ENCODE peak calls at places on chromosomes 11 and 22, in seven cellular contexts. V, C, J, B, M, Y and A are unnamed samples.

GRCh38 chr11:130181295-130182272 is 22.0 kb downstream of the ST14 start:
- DNase-seq in V (no peak), C (no peak), J (no peak), B (no peak), M (no peak), Y (no peak), A (peak)

GRCh38 chr11:26621147-26621546 is 49.1 kb upstream of the MUC15 start:
- DNase-seq in V (no peak), C (no peak), J (no peak), B (no peak), M (no peak), Y (no peak), A (peak)

GRCh38 chr22:44167501-44167900 is 13.2 kb upstream of the PARVG start:
- DNase-seq in V (no peak), C (no peak), J (no peak), B (no peak), M (no peak), Y (no peak), A (no peak)

GRCh38 chr11:110130642-110131238 is 37.5 kb downstream of the ZC3H12C start:
- DNase-seq in V (no peak), C (no peak), J (no peak), B (no peak), M (peak), Y (peak), A (no peak)

GRCh38 chr22:29233503-29233902 is 27.8 kb downstream of the EMID1 start:
- DNase-seq in V (no peak), C (no peak), J (no peak), B (no peak), M (no peak), Y (no peak), A (no peak)

GRCh38 chr11:83681045-83681781 is 395.0 kb upstream of the CCDC90B start:
- DNase-seq in V (no peak), C (no peak), J (no peak), B (no peak), M (peak), Y (no peak), A (no peak)

GRCh38 chr11:81174646-81175330 is 1558.9 kb downstream of the FAM181B start:
- DNase-seq in V (no peak), C (no peak), J (no peak), B (no peak), M (no peak), Y (no peak), A (no peak)

GRCh38 chr11:2781413-2782274 is 81.8 kb upstream of the KCNQ1OT1 start:
- DNase-seq in V (no peak), C (no peak), J (no peak), B (no peak), M (no peak), Y (peak), A (no peak)

GRCh38 chr22:39880722-39881121 is 12.8 kb downstream of the ENTHD1 start:
- DNase-seq in V (no peak), C (no peak), J (no peak), B (no peak), M (no peak), Y (no peak), A (no peak)

GRCh38 chr11:18066626-18067025 is 20.6 kb upstream of the TPH1 start:
- DNase-seq in V (no peak), C (no peak), J (no peak), B (no peak), M (no peak), Y (no peak), A (no peak)

GRCh38 chr11:134742228-134742612 is 330.2 kb upstream of the B3GAT1 start:
- DNase-seq in V (no peak), C (no peak), J (no peak), B (peak), M (no peak), Y (no peak), A (no peak)

GRCh38 chr22:46827781-46828180 is 65.3 kb downstream of the TBC1D22A start:
- DNase-seq in V (no peak), C (no peak), J (no peak), B (no peak), M (no peak), Y (no peak), A (no peak)

GRCh38 chr11:134374891-134375550 is 37.0 kb downstream of the B3GAT1 start:
- DNase-seq in V (no peak), C (no peak), J (no peak), B (no peak), M (no peak), Y (no peak), A (no peak)

GRCh38 chr11:86710936-86711335 is 38.5 kb upstream of the ME3 start:
- DNase-seq in V (no peak), C (no peak), J (no peak), B (no peak), M (no peak), Y (no peak), A (no peak)

GRCh38 chr22:25282671-25283561 is 63.5 kb downstream of the CRYBB2 start:
- DNase-seq in V (no peak), C (no peak), J (no peak), B (no peak), M (peak), Y (peak), A (no peak)

GRCh38 chr11:76203937-76204336 is 2.4 kb downstream of the WNT11 start:
- DNase-seq in V (no peak), C (no peak), J (no peak), B (no peak), M (no peak), Y (no peak), A (no peak)

GRCh38 chr11:2931771-2932738 is 2.8 kb upstream of the PHLDA2 start:
- DNase-seq in V (no peak), C (no peak), J (no peak), B (no peak), M (no peak), Y (no peak), A (no peak)

GRCh38 chr22:40499187-40499753 is 128.9 kb downstream of the SGSM3 start:
- DNase-seq in V (no peak), C (no peak), J (no peak), B (no peak), M (no peak), Y (no peak), A (peak)

GRCh38 chr11:68067991-68068390 is 29.2 kb downstream of the TCIRG1 start:
- DNase-seq in V (no peak), C (no peak), J (no peak), B (no peak), M (no peak), Y (no peak), A (no peak)

GRCh38 chr11:77151804-77152513 is 23.9 kb downstream of the MYO7A start:
- DNase-seq in V (no peak), C (no peak), J (no peak), B (peak), M (no peak), Y (no peak), A (no peak)

GRCh38 chr11:57778318-57779037 is 16.9 kb downstream of the CTNND1 start:
- DNase-seq in V (no peak), C (no peak), J (no peak), B (no peak), M (peak), Y (peak), A (peak)

GRCh38 chr11:27462543-27462942 is 10.0 kb downstream of the LGR4 start:
- DNase-seq in V (no peak), C (no peak), J (no peak), B (no peak), M (no peak), Y (no peak), A (peak)

GRCh38 chr22:26671317-26672059 is 14.1 kb downstream of the MIAT start:
- DNase-seq in V (no peak), C (peak), J (peak), B (peak), M (no peak), Y (no peak), A (no peak)

GRCh38 chr22:28002181-28002700 is 83.2 kb upstream of the PITPNB start:
- DNase-seq in V (no peak), C (no peak), J (no peak), B (no peak), M (no peak), Y (no peak), A (no peak)

GRCh38 chr22:30340911-30341685 is 14.4 kb upstream of the TBC1D10A start:
- DNase-seq in V (peak), C (no peak), J (no peak), B (no peak), M (no peak), Y (no peak), A (no peak)

GRCh38 chr22:40345271-40345670 is 1.0 kb upstream of the ADSL start:
- DNase-seq in V (no peak), C (no peak), J (no peak), B (peak), M (no peak), Y (no peak), A (no peak)

GRCh38 chr11:115941481-115941993 is 437.3 kb upstream of the CADM1 start:
- DNase-seq in V (no peak), C (no peak), J (no peak), B (no peak), M (no peak), Y (no peak), A (peak)

GRCh38 chr11:34356918-34357645 is 728 bp downstream of the ABTB2 start:
- DNase-seq in V (peak), C (peak), J (peak), B (peak), M (peak), Y (peak), A (no peak)

GRCh38 chr11:27381238-27381666 is 18.2 kb upstream of the CCDC34 start:
- DNase-seq in V (no peak), C (no peak), J (no peak), B (no peak), M (no peak), Y (no peak), A (peak)

GRCh38 chr11:119209186-119209585 is 3.0 kb downstream of the CBL start:
- DNase-seq in V (no peak), C (no peak), J (no peak), B (no peak), M (no peak), Y (no peak), A (no peak)

GRCh38 chr11:130037058-130037457 is 32.6 kb upstream of the APLP2 start:
- DNase-seq in V (no peak), C (no peak), J (no peak), B (no peak), M (no peak), Y (no peak), A (peak)

GRCh38 chr11:23206736-23207336 is 346.6 kb upstream of the CCDC179 start:
- DNase-seq in V (no peak), C (no peak), J (no peak), B (no peak), M (no peak), Y (no peak), A (no peak)